ENCODE peak calls at places on chromosome 16, in four cellular contexts. One of them, this sample, is unnamed.

GRCh38 chr16:49492896-49493620 is 119.5 kb downstream of the C16orf78 start:
- DNase-seq in GM23338: peak
- DNase-seq in breast epithelium: no peak
- DNase-seq in K562: no peak
- DNase-seq in this sample: no peak

GRCh38 chr16:25823891-25824290 is 132.1 kb downstream of the HS3ST4 start:
- DNase-seq in GM23338: no peak
- DNase-seq in breast epithelium: no peak
- DNase-seq in K562: no peak
- DNase-seq in this sample: no peak

GRCh38 chr16:78896280-78896679 is 704.3 kb downstream of the MAF start:
- DNase-seq in breast epithelium: no peak
- DNase-seq in K562: no peak
- DNase-seq in GM23338: no peak
- DNase-seq in this sample: no peak

GRCh38 chr16:46996391-46996790 is 22.9 kb upstream of the DNAJA2 start:
- DNase-seq in breast epithelium: no peak
- DNase-seq in K562: peak
- DNase-seq in GM23338: peak
- DNase-seq in this sample: no peak

GRCh38 chr16:81841709-81842108 is 62.6 kb downstream of the PLCG2 start:
- DNase-seq in breast epithelium: no peak
- DNase-seq in K562: no peak
- DNase-seq in GM23338: no peak
- DNase-seq in this sample: no peak

GRCh38 chr16:12303649-12304048 is 327.1 kb downstream of the SNX29 start:
- DNase-seq in breast epithelium: no peak
- DNase-seq in K562: peak
- DNase-seq in GM23338: no peak
- DNase-seq in this sample: no peak

GRCh38 chr16:27959914-27960313 is 103.6 kb downstream of the GSG1L start:
- DNase-seq in K562: peak
- DNase-seq in GM23338: no peak
- DNase-seq in breast epithelium: no peak
- DNase-seq in this sample: no peak

GRCh38 chr16:27273670-27274522 is 5.3 kb upstream of the NSMCE1 start:
- DNase-seq in GM23338: no peak
- DNase-seq in breast epithelium: no peak
- DNase-seq in K562: no peak
- DNase-seq in this sample: no peak

GRCh38 chr16:84341533-84342295 is 26.6 kb upstream of the ATP2C2 start:
- DNase-seq in K562: no peak
- DNase-seq in GM23338: no peak
- DNase-seq in breast epithelium: no peak
- DNase-seq in this sample: no peak

GRCh38 chr16:31458073-31458834 is 1.0 kb upstream of the ARMC5 start:
- DNase-seq in breast epithelium: peak
- DNase-seq in K562: peak
- DNase-seq in GM23338: peak
- DNase-seq in this sample: no peak

GRCh38 chr16:67594956-67595355 is 32.6 kb downstream of the CTCF start:
- DNase-seq in breast epithelium: peak
- DNase-seq in GM23338: peak
- DNase-seq in K562: peak
- DNase-seq in this sample: no peak

GRCh38 chr16:51577621-51578303 is 426.7 kb upstream of the SALL1 start:
- DNase-seq in breast epithelium: no peak
- DNase-seq in GM23338: peak
- DNase-seq in K562: no peak
- DNase-seq in this sample: no peak

GRCh38 chr16:1413684-1414531 is 596 bp downstream of the UNKL start:
- DNase-seq in K562: peak
- DNase-seq in breast epithelium: no peak
- DNase-seq in GM23338: peak
- DNase-seq in this sample: no peak

GRCh38 chr16:77304883-77305282 is 105.7 kb downstream of the SYCE1L start:
- DNase-seq in K562: no peak
- DNase-seq in breast epithelium: no peak
- DNase-seq in GM23338: no peak
- DNase-seq in this sample: no peak

GRCh38 chr16:12000032-12000431 is 23.5 kb downstream of the SNX29 start:
- DNase-seq in K562: no peak
- DNase-seq in breast epithelium: no peak
- DNase-seq in GM23338: no peak
- DNase-seq in this sample: no peak

GRCh38 chr16:56603589-56603988 is 4.8 kb upstream of the MT2A start:
- DNase-seq in breast epithelium: peak
- DNase-seq in GM23338: peak
- DNase-seq in K562: peak
- DNase-seq in this sample: no peak

GRCh38 chr16:84725481-84726078 is 25.8 kb downstream of the USP10 start:
- DNase-seq in GM23338: no peak
- DNase-seq in breast epithelium: no peak
- DNase-seq in K562: no peak
- DNase-seq in this sample: no peak

GRCh38 chr16:85891033-85891775 is 7.8 kb upstream of the IRF8 start:
- DNase-seq in breast epithelium: no peak
- DNase-seq in GM23338: no peak
- DNase-seq in K562: no peak
- DNase-seq in this sample: no peak

GRCh38 chr16:4624827-4625616 is 396 bp downstream of the MGRN1 start:
- DNase-seq in GM23338: peak
- DNase-seq in K562: peak
- DNase-seq in breast epithelium: peak
- DNase-seq in this sample: no peak

GRCh38 chr16:49492090-49492801 is 118.6 kb downstream of the C16orf78 start:
- DNase-seq in K562: peak
- DNase-seq in GM23338: peak
- DNase-seq in breast epithelium: peak
- DNase-seq in this sample: no peak

GRCh38 chr16:23362460-23363317 is 60.6 kb downstream of the SCNN1B start:
- DNase-seq in K562: no peak
- DNase-seq in breast epithelium: peak
- DNase-seq in GM23338: no peak
- DNase-seq in this sample: no peak

GRCh38 chr16:81937305-81938038 is 73.8 kb downstream of the SDR42E1 start:
- DNase-seq in GM23338: no peak
- DNase-seq in K562: no peak
- DNase-seq in breast epithelium: no peak
- DNase-seq in this sample: no peak

GRCh38 chr16:15435216-15435864 is 952 bp downstream of the BMERB1 start:
- DNase-seq in GM23338: peak
- DNase-seq in breast epithelium: no peak
- DNase-seq in K562: no peak
- DNase-seq in this sample: no peak

GRCh38 chr16:49271363-49271762 is 10.3 kb downstream of the CBLN1 start:
- DNase-seq in K562: no peak
- DNase-seq in breast epithelium: no peak
- DNase-seq in GM23338: no peak
- DNase-seq in this sample: no peak

GRCh38 chr16:17261197-17261858 is 209.4 kb downstream of the XYLT1 start:
- DNase-seq in breast epithelium: no peak
- DNase-seq in K562: no peak
- DNase-seq in GM23338: no peak
- DNase-seq in this sample: no peak

GRCh38 chr16:76535-77272 is 1.3 kb upstream of the MPG start:
- DNase-seq in GM23338: no peak
- DNase-seq in breast epithelium: no peak
- DNase-seq in K562: peak
- DNase-seq in this sample: no peak

GRCh38 chr16:74437-75318 is 2.2 kb upstream of the RHBDF1 start:
- DNase-seq in GM23338: no peak
- DNase-seq in breast epithelium: no peak
- DNase-seq in K562: no peak
- DNase-seq in this sample: no peak

GRCh38 chr16:74025-74424 is 1.6 kb upstream of the RHBDF1 start:
- DNase-seq in K562: no peak
- DNase-seq in breast epithelium: no peak
- DNase-seq in GM23338: no peak
- DNase-seq in this sample: no peak

GRCh38 chr16:77273-77806 is 685 bp upstream of the MPG start:
- DNase-seq in GM23338: peak
- DNase-seq in K562: peak
- DNase-seq in breast epithelium: no peak
- DNase-seq in this sample: no peak

GRCh38 chr16:75580-76501 is 2.2 kb upstream of the MPG start:
- DNase-seq in breast epithelium: peak
- DNase-seq in GM23338: peak
- DNase-seq in K562: peak
- DNase-seq in this sample: no peak
- TF ChIP-seq CTCF in breast epithelium: peak
- TF ChIP-seq CTCF in GM23338: peak
- TF ChIP-seq CTCF in K562: peak
- TF ChIP-seq CTCF in this sample: no peak

GRCh38 chr16:87092958-87093357 is 224.2 kb downstream of the C16orf95 start:
- DNase-seq in GM23338: no peak
- DNase-seq in breast epithelium: no peak
- DNase-seq in K562: no peak
- DNase-seq in this sample: no peak

GRCh38 chr16:87093804-87094203 is 223.4 kb downstream of the C16orf95 start:
- DNase-seq in GM23338: no peak
- DNase-seq in breast epithelium: no peak
- DNase-seq in K562: no peak
- DNase-seq in this sample: no peak

GRCh38 chr16:87096746-87097145 is 220.4 kb downstream of the C16orf95 start:
- DNase-seq in GM23338: no peak
- DNase-seq in breast epithelium: no peak
- DNase-seq in K562: no peak
- DNase-seq in this sample: no peak

GRCh38 chr16:87098361-87098760 is 218.8 kb downstream of the C16orf95 start:
- DNase-seq in K562: no peak
- DNase-seq in breast epithelium: no peak
- DNase-seq in GM23338: no peak
- DNase-seq in this sample: no peak

DNA sequence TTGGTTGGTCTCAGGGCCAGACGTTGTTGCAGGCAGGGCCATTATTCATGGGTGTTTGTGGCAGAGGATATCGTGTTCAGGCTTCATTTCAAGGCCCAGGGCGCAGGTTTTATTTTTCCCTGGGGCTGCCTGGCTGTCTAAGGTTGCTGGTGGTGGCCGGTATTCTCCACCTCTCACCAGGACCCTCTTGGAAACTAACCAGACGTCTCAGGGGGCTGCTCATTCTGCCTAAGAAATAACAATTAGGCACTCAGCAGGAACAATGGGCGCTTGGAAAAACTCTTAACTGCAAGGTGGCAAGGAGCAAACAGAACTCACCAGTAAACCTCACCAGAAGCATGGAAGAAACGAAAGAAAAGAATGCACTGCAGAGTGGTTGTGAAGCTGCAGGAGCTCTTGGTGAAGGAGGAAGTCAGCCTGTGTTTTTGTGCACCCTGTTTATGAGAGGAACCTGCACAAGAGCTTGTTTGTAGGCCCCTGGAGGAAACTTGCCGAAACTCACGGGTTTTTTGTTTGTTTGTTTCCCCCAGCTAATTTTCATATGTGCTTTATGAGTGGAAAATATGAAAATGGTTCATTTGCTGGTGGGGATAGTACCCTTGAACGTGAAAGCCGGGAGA is 222.8 kb downstream of the C16orf95 start:
- DNase-seq in K562: no peak
- DNase-seq in GM23338: no peak
- DNase-seq in breast epithelium: no peak
- DNase-seq in this sample: no peak
- H3K27ac ChIP-seq in K562: no peak
- H3K27ac ChIP-seq in GM23338: no peak
- H3K27ac ChIP-seq in breast epithelium: no peak
- H3K27ac ChIP-seq in this sample: no peak

GRCh38 chr16:89334050-89334449 is 116.5 kb downstream of the ZNF778 start:
- DNase-seq in GM23338: no peak
- DNase-seq in breast epithelium: no peak
- DNase-seq in K562: no peak
- DNase-seq in this sample: no peak

GRCh38 chr16:89326721-89327120 is 109.2 kb downstream of the ZNF778 start:
- DNase-seq in GM23338: peak
- DNase-seq in breast epithelium: no peak
- DNase-seq in K562: no peak
- DNase-seq in this sample: no peak

GRCh38 chr16:89332248-89333245 is 115.0 kb downstream of the ZNF778 start:
- DNase-seq in GM23338: no peak
- DNase-seq in breast epithelium: no peak
- DNase-seq in K562: no peak
- DNase-seq in this sample: no peak

GRCh38 chr16:89331371-89332109 is 114.0 kb downstream of the ZNF778 start:
- DNase-seq in breast epithelium: no peak
- DNase-seq in GM23338: no peak
- DNase-seq in K562: no peak
- DNase-seq in this sample: no peak

GRCh38 chr16:89330177-89330856 is 112.8 kb downstream of the ZNF778 start:
- DNase-seq in GM23338: peak
- DNase-seq in K562: no peak
- DNase-seq in breast epithelium: no peak
- DNase-seq in this sample: no peak
- TF ChIP-seq POLR2AphosphoS5 in GM23338: no peak
- TF ChIP-seq POLR2AphosphoS5 in K562: peak
- TF ChIP-seq POLR2AphosphoS5 in breast epithelium: no peak
- TF ChIP-seq POLR2AphosphoS5 in this sample: no peak

DNA sequence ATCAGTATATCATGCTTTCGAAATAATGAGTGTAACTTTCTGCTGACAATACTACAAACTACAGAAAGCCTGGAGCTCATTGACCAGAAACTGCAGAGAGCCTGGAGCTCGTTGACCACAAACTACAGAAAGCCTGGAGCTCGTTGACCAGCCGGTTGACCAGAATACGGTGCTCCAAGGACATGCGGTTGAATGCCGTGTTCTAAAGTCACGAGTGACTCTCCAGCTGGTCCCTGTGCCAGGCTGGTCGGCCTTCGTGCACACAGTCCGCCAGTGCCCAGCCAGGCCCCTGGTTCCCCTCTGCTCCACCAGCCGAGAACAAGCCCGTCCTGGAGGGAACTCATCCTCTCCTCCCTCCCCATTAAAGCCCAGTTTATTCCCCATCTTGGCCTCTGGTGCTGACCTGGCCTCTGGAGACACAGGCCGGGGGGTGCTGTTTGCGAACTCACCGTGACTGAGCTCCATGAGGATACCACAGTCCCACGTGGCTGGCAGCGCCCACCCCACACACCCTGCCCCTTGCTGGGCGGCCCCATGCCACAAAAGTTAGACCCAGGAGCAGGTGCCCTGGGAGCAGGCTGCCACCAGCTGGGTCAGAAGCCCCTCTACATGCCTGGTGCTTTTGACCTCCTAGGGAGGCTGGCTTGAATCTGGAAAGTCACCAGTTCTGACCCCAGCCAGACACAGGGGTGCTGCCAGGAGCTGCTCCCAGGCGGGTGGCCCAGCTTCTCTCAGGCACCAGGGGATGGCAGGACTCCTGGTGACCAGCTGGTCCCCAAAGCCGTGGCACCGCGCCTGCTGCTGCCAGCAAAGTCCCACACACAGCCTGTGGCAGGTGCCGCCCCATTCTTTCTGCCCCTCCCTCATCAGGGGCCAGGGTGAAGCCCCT is 15.5 kb upstream of the CDH15 start:
- DNase-seq in breast epithelium: no peak
- DNase-seq in GM23338: no peak
- DNase-seq in K562: no peak
- DNase-seq in this sample: no peak
- TF ChIP-seq CTCF in breast epithelium: no peak
- TF ChIP-seq CTCF in GM23338: no peak
- TF ChIP-seq CTCF in K562: no peak
- TF ChIP-seq CTCF in this sample: no peak

GRCh38 chr16:53370827-53371226 is 63.4 kb upstream of the RBL2 start:
- DNase-seq in breast epithelium: no peak
- DNase-seq in GM23338: no peak
- DNase-seq in K562: no peak
- DNase-seq in this sample: no peak
- H3K27ac ChIP-seq in breast epithelium: no peak
- H3K27ac ChIP-seq in GM23338: no peak
- H3K27ac ChIP-seq in K562: no peak
- H3K27ac ChIP-seq in this sample: no peak